ENCODE peak calls at places on chromosome 17, in four cellular contexts. I, N, W and H are unnamed samples.

GRCh38 chr17:64441772-64442549 is 7.0 kb upstream of the MILR1 start:
- DNase-seq in N (peak; percentile 35), W (no peak), I (no peak), H (peak; percentile 19)

GRCh38 chr17:64022631-64023063 is 2.2 kb upstream of the ICAM2 start:
- DNase-seq in I (no peak), W (no peak), N (no peak), H (peak; percentile 15)

GRCh38 chr17:52420555-52421078 is 262.1 kb upstream of the CA10 start:
- DNase-seq in I (no peak), W (no peak), N (no peak), H (no peak)

GRCh38 chr17:46742539-46743270 is 75.8 kb downstream of the WNT3 start:
- DNase-seq in W (peak; percentile 4), I (no peak), N (peak; percentile 47), H (no peak)

GRCh38 chr17:37392024-37392590 is 14.5 kb downstream of the ACACA start:
- DNase-seq in W (no peak), N (no peak), I (peak; percentile 6), H (no peak)

GRCh38 chr17:47674503-47674902 is 19.5 kb upstream of the TBKBP1 start:
- DNase-seq in N (no peak), W (no peak), I (no peak), H (no peak)

GRCh38 chr17:36198831-36199465 is 2.4 kb upstream of the CCL3L1 start:
- DNase-seq in I (no peak), W (no peak), N (no peak), H (no peak)

GRCh38 chr17:75749545-75750389 is 15.2 kb downstream of the GALK1 start:
- DNase-seq in I (peak; percentile 89), N (peak; percentile 85), W (peak; percentile 89), H (peak; percentile 95)

GRCh38 chr17:49887086-49887743 is 39.3 kb upstream of the TAC4 start:
- DNase-seq in N (peak; percentile 37), I (no peak), W (no peak), H (peak; percentile 41)

GRCh38 chr17:60941028-60941427 is 263.4 kb downstream of the BCAS3 start:
- DNase-seq in W (peak; percentile 88), N (peak; percentile 68), I (no peak), H (peak; percentile 39)

GRCh38 chr17:58991718-58992331 is 114.9 kb downstream of the TRIM37 start:
- DNase-seq in I (no peak), W (no peak), N (peak; percentile 86), H (no peak)

GRCh38 chr17:46832945-46833839 is 14.7 kb upstream of the WNT3 start:
- DNase-seq in W (no peak), N (no peak), I (peak; percentile 33), H (peak; percentile 51)

GRCh38 chr17:75242461-75243042 is 18.9 kb downstream of the GGA3 start:
- DNase-seq in N (no peak), I (no peak), W (no peak), H (no peak)

GRCh38 chr17:28956112-28956511 is 4.8 kb upstream of the PHF12 start:
- DNase-seq in W (no peak), N (no peak), I (no peak), H (no peak)

GRCh38 chr17:40883960-40884359 is 1.1 kb downstream of the KRT20 start:
- DNase-seq in I (no peak), W (no peak), N (no peak), H (no peak)

GRCh38 chr17:35236821-35237220 is 6.1 kb upstream of the SLFN5 start:
- DNase-seq in I (no peak), W (no peak), N (no peak), H (no peak)

GRCh38 chr17:48471807-48472484 is 41.9 kb upstream of the SKAP1 start:
- DNase-seq in I (peak; percentile 21), W (no peak), N (no peak), H (no peak)

GRCh38 chr17:29060475-29060874 is 17.5 kb downstream of the PIPOX start:
- DNase-seq in W (no peak), N (no peak), I (peak; percentile 36), H (no peak)

GRCh38 chr17:4232168-4232813 is 31.5 kb downstream of the ANKFY1 start:
- DNase-seq in W (no peak), I (no peak), N (no peak), H (no peak)

GRCh38 chr17:4220655-4221054 is 43.1 kb downstream of the ANKFY1 start:
- DNase-seq in W (peak; percentile 85), I (no peak), N (no peak), H (peak; percentile 55)

GRCh38 chr17:10051112-10051511 is 146.0 kb upstream of the RCVRN start:
- DNase-seq in W (no peak), I (no peak), N (no peak), H (no peak)

GRCh38 chr17:43368740-43369506 is 29.9 kb upstream of the ARL4D start:
- DNase-seq in N (peak; percentile 77), W (peak; percentile 84), I (peak; percentile 83), H (peak; percentile 78)

GRCh38 chr17:80279895-80280294 is 19.2 kb downstream of the RNF213 start:
- DNase-seq in W (peak; percentile 94), N (peak; percentile 81), I (no peak), H (peak; percentile 63)

GRCh38 chr17:61981323-61981722 is 53.5 kb upstream of the INTS2 start:
- DNase-seq in W (no peak), N (no peak), I (no peak), H (no peak)

GRCh38 chr17:62824290-62825135 is 16.4 kb upstream of the MARCHF10 start:
- DNase-seq in I (peak; percentile 65), N (no peak), W (peak; percentile 27), H (no peak)

GRCh38 chr17:17165666-17166308 is 40.3 kb downstream of the PLD6 start:
- DNase-seq in N (no peak), W (no peak), I (no peak), H (peak; percentile 41)

GRCh38 chr17:74852237-74853047 is 7.2 kb downstream of the GRIN2C start:
- DNase-seq in I (peak; percentile 93), N (no peak), W (peak; percentile 66), H (no peak)

GRCh38 chr17:50482516-50482915 is 3.9 kb downstream of the RSAD1 start:
- DNase-seq in N (peak; percentile 95), W (peak; percentile 96), I (peak; percentile 85), H (peak; percentile 98)

GRCh38 chr17:78532922-78533640 is 44.1 kb downstream of the DNAH17 start:
- DNase-seq in N (no peak), W (no peak), I (no peak), H (no peak)

GRCh38 chr17:1073241-1073962 is 76.5 kb downstream of the TIMM22 start:
- DNase-seq in I (no peak), W (no peak), N (no peak), H (no peak)

GRCh38 chr17:62888148-62888547 is 77.9 kb upstream of the TANC2 start:
- DNase-seq in N (no peak), I (no peak), W (no peak), H (no peak)

GRCh38 chr17:43446773-43447172 is 37.0 kb upstream of the DHX8 start:
- DNase-seq in I (no peak), N (no peak), W (no peak), H (no peak)

GRCh38 chr17:63698886-63699637 is 863 bp downstream of the LIMD2 start:
- DNase-seq in I (peak; percentile 46), W (no peak), N (peak; percentile 51), H (peak; percentile 25)

GRCh38 chr17:29784661-29785060 is 145.4 kb downstream of the SSH2 start:
- DNase-seq in W (no peak), I (no peak), N (no peak), H (no peak)

GRCh38 chr17:66724581-66725341 is 110.2 kb upstream of the CACNG5 start:
- DNase-seq in W (peak; percentile 64), N (peak; percentile 25), I (no peak), H (peak; percentile 54)

GRCh38 chr17:34581446-34582184 is 2.2 kb downstream of the TMEM132E start:
- DNase-seq in N (no peak), W (no peak), I (peak; percentile 65), H (no peak)

GRCh38 chr17:75498726-75499213 is 16.6 kb downstream of the CASKIN2 start:
- DNase-seq in I (no peak), W (peak; percentile 37), N (no peak), H (peak; percentile 69)

GRCh38 chr17:51059781-51060180 is 60.9 kb downstream of the SPAG9 start:
- DNase-seq in I (no peak), N (no peak), W (no peak), H (no peak)